ENCODE peak calls at places on chromosomes 7 and 10, in eight cellular contexts. R is CD8-positive, alpha-beta T cell; J is GM23338; Y is breast epithelium; T is GM12865; Q is foreskin fibroblast; F is choroid plexus epithelial cell; B is ascending aorta. D is an unnamed sample.

GRCh38 chr7:111753968-111754367 is 191.7 kb upstream of the IMMP2L start:
- DNase-seq in R (no peak), J (no peak), Y (no peak), T (no peak), Q (no peak), F (no peak), B (no peak), D (peak)

GRCh38 chr10:132835848-132836233 is 49.9 kb upstream of the NKX6-2 start:
- DNase-seq in R (no peak), J (peak), Y (no peak), T (no peak), Q (no peak), F (no peak), B (no peak), D (no peak)

GRCh38 chr10:111200505-111201186 is 123.8 kb downstream of the ADRA2A start:
- DNase-seq in R (no peak), J (no peak), Y (no peak), T (no peak), Q (no peak), F (no peak), B (no peak), D (no peak)

GRCh38 chr10:73446926-73447325 is 13.6 kb upstream of the MSS51 start:
- DNase-seq in R (no peak), J (no peak), Y (no peak), T (no peak), Q (no peak), F (no peak), B (no peak), D (no peak)

GRCh38 chr10:78162867-78163266 is 129.2 kb downstream of the RPS24 start:
- DNase-seq in R (no peak), J (no peak), Y (no peak), T (no peak), Q (no peak), F (no peak), B (no peak), D (peak)

GRCh38 chr7:123751816-123752215 is 3.0 kb upstream of the WASL start:
- DNase-seq in R (no peak), J (no peak), Y (no peak), T (no peak), Q (no peak), F (peak), B (no peak), D (no peak)

GRCh38 chr7:2734084-2734601 is 46.1 kb downstream of the AMZ1 start:
- DNase-seq in R (no peak), J (no peak), Y (no peak), T (no peak), Q (no peak), F (no peak), B (no peak), D (no peak)

GRCh38 chr7:36762394-36762793 is 38.1 kb upstream of the AOAH start:
- DNase-seq in R (no peak), J (peak), Y (no peak), T (no peak), Q (no peak), F (no peak), B (no peak), D (no peak)

GRCh38 chr7:70728873-70729552 is 402.9 kb upstream of the GALNT17 start:
- DNase-seq in R (no peak), J (peak), Y (no peak), T (peak), Q (no peak), F (peak), B (no peak), D (no peak)

GRCh38 chr7:91674470-91674869 is 206.0 kb downstream of the MTERF1 start:
- DNase-seq in R (no peak), J (no peak), Y (no peak), T (no peak), Q (no peak), F (no peak), B (no peak), D (no peak)

GRCh38 chr7:29138588-29138987 is 7.7 kb downstream of the CPVL start:
- DNase-seq in R (no peak), J (no peak), Y (no peak), T (no peak), Q (no peak), F (no peak), B (no peak), D (no peak)

GRCh38 chr7:26912933-26913536 is 48.6 kb upstream of the SKAP2 start:
- DNase-seq in R (no peak), J (no peak), Y (no peak), T (no peak), Q (no peak), F (no peak), B (no peak), D (no peak)

GRCh38 chr7:21883069-21883468 is 62.6 kb downstream of the CDCA7L start:
- DNase-seq in R (no peak), J (no peak), Y (no peak), T (no peak), Q (no peak), F (no peak), B (no peak), D (no peak)
- TF ChIP-seq CTCF in R (no peak), J (peak), Y (no peak), T (no peak), Q (no peak), F (no peak), B (no peak), D (no peak)

GRCh38 chr7:66505531-66506451 is 122.9 kb upstream of the KCTD7 start:
- DNase-seq in R (no peak), J (no peak), Y (no peak), T (no peak), Q (no peak), F (no peak), B (no peak), D (peak)
- H3K4me3 ChIP-seq in R (peak), J (no peak), Y (peak), T (no peak), Q (peak), F (peak), B (peak), D (peak)

GRCh38 chr10:2944788-2945187 is 122.6 kb upstream of the PFKP start:
- DNase-seq in R (no peak), J (no peak), Y (no peak), T (no peak), Q (no peak), F (no peak), B (no peak), D (no peak)
- TF ChIP-seq CTCF in R (no peak), J (no peak), Y (no peak), T (no peak), Q (no peak), F (no peak), B (no peak), D (no peak)

GRCh38 chr7:49878627-49879026 is 105.2 kb downstream of the VWC2 start:
- DNase-seq in R (no peak), J (no peak), Y (no peak), T (no peak), Q (no peak), F (no peak), B (no peak), D (no peak)
- H3K4me3 ChIP-seq in R (no peak), J (no peak), Y (no peak), T (no peak), Q (no peak), F (no peak), B (no peak), D (no peak)

GRCh38 chr10:102669206-102670064 is 25.2 kb downstream of the TRIM8 start:
- DNase-seq in R (no peak), J (peak), Y (no peak), T (no peak), Q (peak), F (no peak), B (no peak), D (peak)
- TF ChIP-seq CTCF in R (peak), J (peak), Y (no peak), T (peak), Q (peak), F (no peak), B (peak), D (peak)